ENCODE peak calls at places on chromosomes 11 and 22, in six cellular contexts. X is neural crest cell, R is coronary artery, W is posterior cingulate gyrus, A is T1000, L is ovary. Q is an unnamed sample.

GRCh38 chr22:47171441-47172221 is 409.2 kb downstream of the TBC1D22A start:
- DNase-seq in X (no peak), R (peak), W (peak), A (no peak), L (peak), Q (peak)

GRCh38 chr11:86046111-86046510 is 22.8 kb downstream of the PICALM start:
- DNase-seq in X (no peak), R (no peak), W (no peak), A (no peak), L (no peak), Q (no peak)

GRCh38 chr11:117877120-117877784 is 794 bp upstream of the FXYD6 start:
- DNase-seq in X (no peak), R (peak), W (no peak), A (no peak), L (peak), Q (no peak)

GRCh38 chr11:64132388-64132771 is 33.5 kb downstream of the MACROD1 start:
- DNase-seq in X (no peak), R (no peak), W (no peak), A (no peak), L (no peak), Q (no peak)

GRCh38 chr22:50016308-50016987 is 3.9 kb upstream of the IL17REL start:
- DNase-seq in X (no peak), R (peak), W (peak), A (no peak), L (no peak), Q (no peak)

GRCh38 chr11:831132-831864 is 1.5 kb upstream of the CD151 start:
- DNase-seq in X (no peak), R (no peak), W (no peak), A (peak), L (no peak), Q (no peak)

GRCh38 chr22:20566420-20567260 is 59.2 kb downstream of the MED15 start:
- DNase-seq in X (no peak), R (no peak), W (peak), A (peak), L (peak), Q (peak)

GRCh38 chr11:8011981-8012444 is 24.9 kb downstream of the EIF3F start:
- DNase-seq in X (no peak), R (no peak), W (no peak), A (peak), L (no peak), Q (no peak)

Q was measured in thyroid gland.